ENCODE peak calls at places on chromosomes 12 and 14, in four cellular contexts. F is psoas muscle, A is foreskin fibroblast, G is mammary epithelial cell. V is an unnamed sample.

GRCh38 chr12:90170740-90171139 is 462.1 kb upstream of the ATP2B1 start:
- DNase-seq in A (no peak), G (no peak), F (no peak), V (no peak)

GRCh38 chr12:25054783-25055144 is 105.9 kb upstream of the BCAT1 start:
- DNase-seq in F (no peak), G (peak; percentile 78), A (peak; percentile 13), V (peak; percentile 80)

GRCh38 chr12:56122637-56123036 is 4.6 kb downstream of the ZC3H10 start:
- DNase-seq in F (no peak), A (no peak), G (no peak), V (no peak)

GRCh38 chr12:1013618-1014489 is 22.8 kb downstream of the ERC1 start:
- DNase-seq in A (peak; percentile 67), G (peak; percentile 91), F (peak; percentile 12), V (peak; percentile 91)

GRCh38 chr12:88409257-88409656 is 171.0 kb downstream of the KITLG start:
- DNase-seq in F (no peak), G (no peak), A (no peak), V (no peak)

GRCh38 chr14:66025779-66026178 is 460.4 kb upstream of the CCDC196 start:
- DNase-seq in A (no peak), F (no peak), G (no peak), V (no peak)

GRCh38 chr14:74140374-74140850 is 55.7 kb downstream of the LIN52 start:
- DNase-seq in A (peak; percentile 6), F (peak; percentile 79), G (no peak), V (peak; percentile 16)

GRCh38 chr12:53236443-53237111 is 4.6 kb upstream of the RARG start:
- DNase-seq in F (no peak), A (no peak), G (no peak), V (no peak)

GRCh38 chr12:1047898-1048660 is 57.1 kb downstream of the ERC1 start:
- DNase-seq in G (peak; percentile 16), F (no peak), A (no peak), V (no peak)

GRCh38 chr14:31126680-31127079 is 80.9 kb downstream of the HECTD1 start:
- DNase-seq in A (no peak), G (no peak), F (no peak), V (no peak)

GRCh38 chr12:98970210-98970609 is 325.1 kb downstream of the APAF1 start:
- DNase-seq in A (no peak), F (no peak), G (no peak), V (no peak)

GRCh38 chr12:50788562-50788961 is 24.7 kb downstream of the ATF1 start:
- DNase-seq in A (peak; percentile 71), F (no peak), G (no peak), V (peak; percentile 96)

GRCh38 chr14:75273272-75274044 is 5.2 kb upstream of the FOS start:
- DNase-seq in A (peak; percentile 53), G (peak; percentile 13), F (no peak), V (peak; percentile 98)

GRCh38 chr14:30657606-30658163 is 35.6 kb downstream of the SCFD1 start:
- DNase-seq in A (no peak), G (no peak), F (no peak), V (peak; percentile 37)

GRCh38 chr14:61127099-61127498 is 146.1 kb downstream of the SLC38A6 start:
- DNase-seq in A (no peak), F (no peak), G (no peak), V (no peak)

GRCh38 chr14:95063391-95063790 is 93.9 kb downstream of the DICER1 start:
- DNase-seq in G (no peak), F (no peak), A (no peak), V (no peak)

GRCh38 chr14:23494223-23494622 is 24.7 kb downstream of the NGDN start:
- DNase-seq in G (no peak), A (no peak), F (no peak), V (peak; percentile 63)

GRCh38 chr14:68643673-68644072 is 149.2 kb downstream of the ZFP36L1 start:
- DNase-seq in G (no peak), A (no peak), F (no peak), V (no peak)

GRCh38 chr14:76918176-76918750 is 92.1 kb downstream of the LRRC74A start:
- DNase-seq in F (peak; percentile 77), G (no peak), A (peak; percentile 81), V (peak; percentile 84)

GRCh38 chr12:130593056-130593455 is 123.0 kb downstream of the RIMBP2 start:
- DNase-seq in G (no peak), A (no peak), F (no peak), V (no peak)

GRCh38 chr12:50784501-50784900 is 20.6 kb downstream of the ATF1 start:
- DNase-seq in F (no peak), G (no peak), A (no peak), V (no peak)

GRCh38 chr14:83714141-83714540 is 1815.8 kb upstream of the FLRT2 start:
- DNase-seq in F (no peak), G (no peak), A (no peak), V (no peak)

GRCh38 chr12:105281694-105282049 is 45.7 kb upstream of the APPL2 start:
- DNase-seq in F (no peak), G (no peak), A (no peak), V (no peak)

GRCh38 chr14:73674986-73675385 is 30.2 kb downstream of the DNAL1 start:
- DNase-seq in G (no peak), F (no peak), A (no peak), V (no peak)

DNA sequence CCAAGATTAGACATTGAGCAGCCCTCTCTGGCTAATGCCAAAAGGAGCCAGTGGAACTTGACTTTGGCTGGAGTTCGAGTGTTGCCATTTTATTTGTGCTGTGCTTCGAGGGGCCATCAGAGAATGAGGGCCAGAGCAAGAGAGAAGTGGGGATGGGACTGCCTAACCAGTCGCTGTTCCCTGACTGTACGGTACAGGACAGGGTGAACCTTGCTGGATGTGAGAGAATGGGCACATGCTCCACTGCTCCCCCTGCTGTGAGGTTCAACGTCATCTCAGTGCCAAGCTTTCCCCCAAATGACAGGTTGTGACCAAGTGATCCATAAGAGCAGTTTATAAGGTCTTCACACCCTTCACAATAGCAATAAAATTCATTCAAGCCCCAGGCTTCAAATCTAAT is 55.1 kb upstream of the BCL11B start:
- DNase-seq in F (no peak), A (no peak), G (no peak), V (no peak)
- TF ChIP-seq CTCF in F (no peak), A (no peak), G (peak; percentile 8), V (no peak)

GRCh38 chr14:71166434-71166833 is 259.2 kb downstream of the PCNX1 start:
- DNase-seq in F (no peak), A (peak; percentile 33), G (peak; percentile 77), V (peak; percentile 94)
- TF ChIP-seq CTCF in F (no peak), A (peak; percentile 93), G (peak; percentile 76), V (peak; percentile 99)

GRCh38 chr14:63852817-63853730 is at the start of gene SYNE2:
- DNase-seq in G (peak; percentile 74), F (peak; percentile 77), A (peak; percentile 56), V (peak; percentile 75)
- TF ChIP-seq CTCF in G (peak; percentile 14), F (peak; percentile 37), A (no peak), V (no peak)

DNA sequence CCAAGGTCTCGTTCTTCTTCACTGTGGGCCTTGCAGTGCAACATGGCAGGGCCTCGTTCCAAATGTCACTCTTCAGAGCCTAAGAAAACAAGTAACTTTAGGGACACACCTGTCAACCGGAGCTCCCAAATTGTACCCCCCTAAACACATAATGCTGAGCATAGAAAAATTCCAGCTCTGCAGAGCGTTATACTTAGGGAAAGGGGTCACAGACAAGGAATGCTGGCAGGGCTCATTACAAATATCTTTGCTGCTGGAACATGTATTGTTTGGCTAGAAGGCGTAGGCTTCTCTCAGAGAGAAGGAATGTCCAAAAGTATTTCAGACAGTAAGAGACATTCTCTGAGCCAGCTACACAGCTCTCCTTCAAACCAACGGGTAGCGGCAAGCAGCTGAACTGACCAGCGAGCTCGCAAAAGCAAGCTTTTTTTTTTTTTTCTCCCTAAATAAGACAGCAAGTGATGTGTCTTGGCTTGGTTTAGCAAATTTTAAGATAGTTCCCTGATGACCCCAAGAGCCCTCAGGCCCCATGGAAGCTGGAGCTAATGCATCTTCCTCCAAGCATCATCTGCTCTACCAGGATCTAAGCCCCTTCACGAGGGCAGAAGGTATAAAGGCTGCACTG is 24.5 kb downstream of the SSH1 start:
- DNase-seq in G (peak; percentile 69), F (no peak), A (peak; percentile 83), V (peak; percentile 96)
- TF ChIP-seq CTCF in G (no peak), F (no peak), A (no peak), V (peak; percentile 9)

DNA sequence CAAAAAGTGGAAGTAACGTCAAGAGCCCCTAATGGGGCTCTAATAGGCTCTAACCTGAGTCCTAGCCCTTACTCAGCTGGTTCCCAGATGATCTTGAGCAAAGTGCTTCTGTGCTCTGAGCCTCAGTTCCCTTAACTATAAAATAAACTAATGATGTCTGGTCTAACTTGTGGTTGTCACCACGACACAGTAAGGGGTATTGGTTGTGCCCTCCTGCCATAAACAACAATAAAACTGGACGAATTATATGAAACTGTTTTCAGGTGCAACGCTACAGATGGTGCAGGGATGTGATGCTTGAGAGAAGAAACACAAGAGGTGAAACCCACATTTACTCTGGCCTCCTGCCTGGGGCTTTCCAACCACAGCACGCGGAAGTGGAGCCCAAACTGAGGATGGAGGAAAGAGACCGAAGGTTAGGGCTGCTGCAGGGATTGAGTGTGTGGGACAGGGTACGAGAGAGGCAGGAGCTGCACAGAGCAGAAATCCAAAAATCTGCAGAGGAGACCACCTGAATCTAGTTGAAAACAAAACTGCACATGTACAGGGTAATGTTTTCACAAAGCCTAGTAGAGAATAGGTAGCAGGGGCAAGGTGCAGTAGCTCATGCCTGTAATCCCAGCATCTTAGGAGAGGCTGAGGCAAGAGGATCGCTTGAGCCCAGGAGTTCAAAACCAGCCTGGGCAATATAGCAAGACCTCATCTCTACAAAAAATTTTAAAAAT is 45.6 kb upstream of the BCL2L14 start:
- DNase-seq in F (no peak), A (no peak), G (no peak), V (no peak)
- TF ChIP-seq CTCF in F (no peak), A (no peak), G (no peak), V (no peak)